ENCODE peak calls at places on chromosomes 2 and 18, in four cellular contexts. One of them, this sample, is unnamed. For H3K9me3, the result is how much of the 10 kb centered on the place peaks cover.

GRCh38 chr18:54119524-54120019 is 104.9 kb downstream of the MBD2 start:
- DNase-seq in fibroblast of lung: peak
- DNase-seq in osteoblast: no peak
- DNase-seq in neuronal stem cell: peak
- DNase-seq in this sample: peak

GRCh38 chr2:237412646-237413292 is 1.2 kb downstream of the COL6A3 start:
- DNase-seq in fibroblast of lung: no peak
- DNase-seq in osteoblast: no peak
- DNase-seq in neuronal stem cell: no peak
- DNase-seq in this sample: no peak

GRCh38 chr2:187547353-187547979 is 6.8 kb downstream of the TFPI start:
- DNase-seq in fibroblast of lung: peak
- DNase-seq in osteoblast: peak
- DNase-seq in neuronal stem cell: no peak
- DNase-seq in this sample: no peak

GRCh38 chr18:56451188-56451587 is 187.2 kb downstream of the TXNL1 start:
- DNase-seq in fibroblast of lung: peak
- DNase-seq in osteoblast: no peak
- DNase-seq in neuronal stem cell: no peak
- DNase-seq in this sample: no peak

GRCh38 chr2:170324640-170325046 is 146.7 kb downstream of the MYO3B start:
- DNase-seq in fibroblast of lung: peak
- DNase-seq in osteoblast: no peak
- DNase-seq in neuronal stem cell: peak
- DNase-seq in this sample: peak

GRCh38 chr2:32061973-32062861 is 1.1 kb upstream of the SPAST start:
- DNase-seq in fibroblast of lung: peak
- DNase-seq in osteoblast: peak
- DNase-seq in neuronal stem cell: no peak
- DNase-seq in this sample: no peak

GRCh38 chr2:27308359-27308875 is at the start of gene UCN:
- DNase-seq in fibroblast of lung: peak
- DNase-seq in osteoblast: peak
- DNase-seq in neuronal stem cell: peak
- DNase-seq in this sample: no peak

GRCh38 chr2:238098854-238099708 is 1.1 kb upstream of the ESPNL start:
- DNase-seq in fibroblast of lung: no peak
- DNase-seq in osteoblast: peak
- DNase-seq in neuronal stem cell: no peak
- DNase-seq in this sample: no peak

GRCh38 chr18:28786941-28787340 is 610.0 kb upstream of the CDH2 start:
- DNase-seq in fibroblast of lung: no peak
- DNase-seq in osteoblast: no peak
- DNase-seq in neuronal stem cell: no peak
- DNase-seq in this sample: no peak

GRCh38 chr2:161414385-161415040 is 1.6 kb upstream of the TBR1 start:
- DNase-seq in fibroblast of lung: peak
- DNase-seq in osteoblast: peak
- DNase-seq in neuronal stem cell: peak
- DNase-seq in this sample: no peak

GRCh38 chr2:72993585-72994280 is 76.4 kb downstream of the EMX1 start:
- DNase-seq in fibroblast of lung: no peak
- DNase-seq in osteoblast: peak
- DNase-seq in neuronal stem cell: no peak
- DNase-seq in this sample: no peak

GRCh38 chr2:228875152-228875875 is 395.8 kb downstream of the PID1 start:
- DNase-seq in fibroblast of lung: peak
- DNase-seq in osteoblast: no peak
- DNase-seq in neuronal stem cell: no peak
- DNase-seq in this sample: no peak

GRCh38 chr2:240619506-240620148 is 5.7 kb upstream of the GPR35 start:
- DNase-seq in fibroblast of lung: no peak
- DNase-seq in osteoblast: peak
- DNase-seq in neuronal stem cell: no peak
- DNase-seq in this sample: no peak

GRCh38 chr18:48138660-48139426 is 208.4 kb upstream of the SMAD2 start:
- DNase-seq in fibroblast of lung: no peak
- DNase-seq in osteoblast: no peak
- DNase-seq in neuronal stem cell: no peak
- DNase-seq in this sample: no peak

GRCh38 chr2:200454839-200455801 is 54.7 kb downstream of the KCTD18 start:
- DNase-seq in fibroblast of lung: peak
- DNase-seq in osteoblast: no peak
- DNase-seq in neuronal stem cell: no peak
- DNase-seq in this sample: no peak
- H3K4me2 ChIP-seq in fibroblast of lung: no peak
- H3K4me2 ChIP-seq in osteoblast: peak
- H3K4me2 ChIP-seq in neuronal stem cell: no peak
- H3K4me2 ChIP-seq in this sample: peak

GRCh38 chr2:108399479-108399878 is 21.7 kb downstream of the SULT1C4 start:
- DNase-seq in fibroblast of lung: no peak
- DNase-seq in osteoblast: no peak
- DNase-seq in neuronal stem cell: no peak
- DNase-seq in this sample: no peak

GRCh38 chr2:108393197-108393596 is 15.4 kb downstream of the SULT1C4 start:
- DNase-seq in fibroblast of lung: no peak
- DNase-seq in osteoblast: no peak
- DNase-seq in neuronal stem cell: no peak
- DNase-seq in this sample: no peak

GRCh38 chr2:108392029-108392428 is 14.3 kb downstream of the SULT1C4 start:
- DNase-seq in fibroblast of lung: no peak
- DNase-seq in osteoblast: no peak
- DNase-seq in neuronal stem cell: no peak
- DNase-seq in this sample: no peak

GRCh38 chr2:108395155-108395554 is 17.4 kb downstream of the SULT1C4 start:
- DNase-seq in fibroblast of lung: no peak
- DNase-seq in osteoblast: no peak
- DNase-seq in neuronal stem cell: no peak
- DNase-seq in this sample: no peak

DNA sequence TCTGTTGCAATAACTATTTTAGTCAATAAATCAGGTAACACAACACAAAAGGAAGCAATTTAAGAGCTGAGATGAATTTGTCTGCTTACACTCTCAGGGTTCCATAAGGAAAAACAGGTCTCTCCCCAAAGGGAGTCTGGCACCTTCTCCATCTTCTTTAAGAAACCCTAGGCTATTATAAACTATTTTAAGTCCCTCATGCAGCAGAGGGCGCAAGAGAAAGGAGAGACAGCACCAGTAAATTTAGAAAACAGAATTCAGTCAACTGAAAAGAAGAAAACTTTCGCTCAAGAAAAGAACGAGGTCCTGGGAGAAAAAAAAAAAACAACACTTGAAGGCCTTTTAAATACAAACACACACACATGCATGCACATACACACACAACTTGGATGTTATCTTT is 19.1 kb downstream of the SULT1C4 start:
- DNase-seq in fibroblast of lung: no peak
- DNase-seq in osteoblast: no peak
- DNase-seq in neuronal stem cell: no peak
- DNase-seq in this sample: peak
- H3K9me3 ChIP-seq in fibroblast of lung: under half
- H3K9me3 ChIP-seq in osteoblast: under half
- H3K9me3 ChIP-seq in neuronal stem cell: under half
- H3K9me3 ChIP-seq in this sample: under half

DNA sequence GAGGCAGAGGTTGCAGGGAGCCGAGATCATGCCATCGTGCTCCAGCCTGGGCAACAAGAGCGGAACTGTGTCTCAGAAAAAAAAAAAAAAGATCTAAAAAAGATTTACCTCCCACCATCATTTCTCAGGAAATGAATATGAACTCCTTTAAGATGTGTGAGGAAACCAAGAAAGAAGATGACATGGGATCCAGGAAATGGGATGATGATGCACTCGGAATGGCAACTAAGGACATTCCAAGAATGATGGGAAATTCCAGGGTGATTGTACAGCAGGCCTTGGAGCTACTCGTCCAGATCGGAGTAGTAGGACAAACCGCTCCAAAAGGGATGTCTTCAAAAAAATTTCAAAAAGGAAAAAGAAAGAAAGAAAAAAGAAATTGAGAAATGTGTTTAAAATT is 84.9 kb upstream of the PMAIP1 start:
- DNase-seq in fibroblast of lung: peak
- DNase-seq in osteoblast: peak
- DNase-seq in neuronal stem cell: no peak
- DNase-seq in this sample: no peak
- H3K4me2 ChIP-seq in fibroblast of lung: no peak
- H3K4me2 ChIP-seq in osteoblast: peak
- H3K4me2 ChIP-seq in neuronal stem cell: no peak
- H3K4me2 ChIP-seq in this sample: no peak

GRCh38 chr2:39361511-39361910 is 75.6 kb downstream of the MAP4K3 start:
- DNase-seq in fibroblast of lung: no peak
- DNase-seq in osteoblast: no peak
- DNase-seq in neuronal stem cell: no peak
- DNase-seq in this sample: no peak
- H3K9me3 ChIP-seq in fibroblast of lung: under half
- H3K9me3 ChIP-seq in osteoblast: under half
- H3K9me3 ChIP-seq in neuronal stem cell: under half
- H3K9me3 ChIP-seq in this sample: under half

GRCh38 chr2:128901572-128902391 is 583.1 kb upstream of the HS6ST1 start:
- DNase-seq in fibroblast of lung: no peak
- DNase-seq in osteoblast: peak
- DNase-seq in neuronal stem cell: no peak
- DNase-seq in this sample: no peak
- H3K4me2 ChIP-seq in fibroblast of lung: no peak
- H3K4me2 ChIP-seq in osteoblast: no peak
- H3K4me2 ChIP-seq in neuronal stem cell: no peak
- H3K4me2 ChIP-seq in this sample: no peak

GRCh38 chr2:166572958-166573357 is 78.9 kb upstream of the SCN7A start:
- DNase-seq in fibroblast of lung: no peak
- DNase-seq in osteoblast: no peak
- DNase-seq in neuronal stem cell: no peak
- DNase-seq in this sample: no peak

GRCh38 chr2:166565501-166565900 is 71.5 kb upstream of the SCN7A start:
- DNase-seq in fibroblast of lung: no peak
- DNase-seq in osteoblast: no peak
- DNase-seq in neuronal stem cell: no peak
- DNase-seq in this sample: no peak

GRCh38 chr2:166563894-166564293 is 69.8 kb upstream of the SCN7A start:
- DNase-seq in fibroblast of lung: peak
- DNase-seq in osteoblast: no peak
- DNase-seq in neuronal stem cell: no peak
- DNase-seq in this sample: no peak

GRCh38 chr2:166573393-166573792 is 79.3 kb upstream of the SCN7A start:
- DNase-seq in fibroblast of lung: peak
- DNase-seq in osteoblast: peak
- DNase-seq in neuronal stem cell: peak
- DNase-seq in this sample: no peak

DNA sequence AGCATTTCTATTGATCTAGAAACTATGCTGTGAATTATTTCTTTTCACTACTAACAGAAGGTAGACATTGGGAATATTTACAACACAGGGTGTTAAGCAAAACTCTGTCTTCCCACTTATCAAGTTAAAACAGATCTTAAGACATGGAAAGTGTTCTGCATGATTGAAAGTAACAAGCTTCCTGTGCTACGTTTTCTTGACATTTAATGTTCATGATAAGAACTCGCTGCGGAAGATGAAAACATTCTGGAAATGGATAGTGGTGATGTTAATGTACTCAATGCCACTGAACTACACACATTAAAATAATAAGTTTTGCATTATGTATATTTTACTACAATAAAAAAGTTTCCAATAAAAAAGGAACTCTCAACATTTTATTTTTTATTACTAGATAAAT is 74.4 kb upstream of the SCN7A start:
- DNase-seq in fibroblast of lung: no peak
- DNase-seq in osteoblast: no peak
- DNase-seq in neuronal stem cell: no peak
- DNase-seq in this sample: no peak
- H3K9me3 ChIP-seq in fibroblast of lung: under half
- H3K9me3 ChIP-seq in osteoblast: under half
- H3K9me3 ChIP-seq in neuronal stem cell: under half
- H3K9me3 ChIP-seq in this sample: under half

DNA sequence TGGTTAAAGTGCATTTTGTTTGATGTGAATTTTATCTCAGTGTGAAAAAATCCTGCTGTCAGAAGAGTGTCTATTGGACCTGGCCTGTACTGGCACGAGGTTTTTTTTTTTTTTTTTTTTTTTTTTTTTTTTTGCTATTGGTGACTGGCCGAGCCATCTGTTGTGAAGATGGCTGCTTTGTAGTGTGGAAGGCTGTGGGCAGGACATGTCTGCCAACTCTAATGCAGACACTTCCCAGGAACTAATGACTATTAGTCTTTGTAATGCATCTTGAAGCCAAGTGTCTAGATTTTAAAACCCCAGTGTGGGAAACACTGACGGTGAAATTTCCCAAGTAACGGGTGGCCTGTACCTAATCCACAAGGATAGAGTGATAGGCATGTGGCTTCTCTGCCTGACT is 34.3 kb downstream of the ZAP70 start:
- DNase-seq in fibroblast of lung: peak
- DNase-seq in osteoblast: no peak
- DNase-seq in neuronal stem cell: no peak
- DNase-seq in this sample: no peak
- H3K4me2 ChIP-seq in fibroblast of lung: no peak
- H3K4me2 ChIP-seq in osteoblast: no peak
- H3K4me2 ChIP-seq in neuronal stem cell: no peak
- H3K4me2 ChIP-seq in this sample: no peak

This sample was measured in OCI-LY7.